ENCODE peak calls at places on chromosome 7, in nine cellular contexts. S, P, T, W, X, Y, F, J and M are unnamed samples.

GRCh38 chr7:132904209-132904608 is 177.7 kb downstream of the CHCHD3 start:
- DNase-seq in S (no peak), P (no peak), T (no peak), W (no peak), X (no peak), Y (no peak), F (peak; percentile 2), J (no peak), M (peak; percentile 13)

GRCh38 chr7:16433568-16434122 is 12.3 kb upstream of the CRPPA start:
- DNase-seq in S (no peak), P (no peak), T (no peak), W (no peak), X (no peak), Y (no peak), F (no peak), J (no peak), M (peak; percentile 37)

GRCh38 chr7:95687759-95688343 is 84.5 kb upstream of the DYNC1I1 start:
- DNase-seq in S (peak; percentile 19), P (peak; percentile 27), T (peak; percentile 13), W (no peak), X (no peak), Y (peak; percentile 71), F (peak; percentile 47), J (no peak), M (peak; percentile 51)

GRCh38 chr7:103113164-103113563 is 35.7 kb downstream of the NAPEPLD start:
- DNase-seq in S (peak; percentile 93), P (no peak), T (no peak), W (peak; percentile 70), X (no peak), Y (no peak), F (peak; percentile 94), J (peak; percentile 94), M (peak; percentile 98)

GRCh38 chr7:55481126-55481525 is 91.2 kb downstream of the VOPP1 start:
- DNase-seq in S (no peak), P (no peak), T (no peak), W (no peak), X (peak; percentile 52), Y (no peak), F (no peak), J (no peak), M (no peak)

GRCh38 chr7:44639701-44640321 is 33.4 kb downstream of the OGDH start:
- DNase-seq in S (peak; percentile 83), P (no peak), T (no peak), W (peak; percentile 84), X (no peak), Y (peak; percentile 23), F (peak; percentile 69), J (peak; percentile 45), M (peak; percentile 86)

GRCh38 chr7:40673285-40673684 is 538.5 kb downstream of the SUGCT start:
- DNase-seq in S (peak; percentile 69), P (peak; percentile 10), T (no peak), W (no peak), X (no peak), Y (no peak), F (peak; percentile 85), J (peak; percentile 62), M (peak; percentile 88)

GRCh38 chr7:76506081-76506440 is 4.3 kb upstream of the UPK3B start:
- DNase-seq in S (no peak), P (no peak), T (no peak), W (no peak), X (no peak), Y (no peak), F (no peak), J (no peak), M (no peak)

GRCh38 chr7:6529643-6530042 is 21.6 kb downstream of the GRID2IP start:
- DNase-seq in S (no peak), P (no peak), T (no peak), W (no peak), X (no peak), Y (no peak), F (no peak), J (no peak), M (no peak)

GRCh38 chr7:36305648-36306047 is 84.0 kb upstream of the ANLN start:
- DNase-seq in S (no peak), P (no peak), T (no peak), W (no peak), X (no peak), Y (no peak), F (no peak), J (no peak), M (no peak)

GRCh38 chr7:140350056-140350455 is 48.3 kb downstream of the SLC37A3 start:
- DNase-seq in S (no peak), P (no peak), T (no peak), W (no peak), X (peak; percentile 21), Y (no peak), F (peak; percentile 9), J (no peak), M (no peak)

GRCh38 chr7:29946428-29947186 is 43.0 kb downstream of the SCRN1 start:
- DNase-seq in S (peak; percentile 28), P (no peak), T (no peak), W (no peak), X (no peak), Y (peak; percentile 44), F (peak; percentile 42), J (no peak), M (peak; percentile 32)

GRCh38 chr7:289756-290553 is at the start of gene FOXL3:
- DNase-seq in S (no peak), P (no peak), T (no peak), W (no peak), X (peak; percentile 80), Y (no peak), F (no peak), J (no peak), M (no peak)

GRCh38 chr7:44195901-44196300 is 4.9 kb upstream of the YKT6 start:
- DNase-seq in S (no peak), P (no peak), T (no peak), W (no peak), X (peak; percentile 20), Y (peak; percentile 42), F (peak; percentile 40), J (no peak), M (peak; percentile 68)

GRCh38 chr7:95772771-95773581 is 622 bp downstream of the DYNC1I1 start:
- DNase-seq in S (peak; percentile 2), P (no peak), T (no peak), W (no peak), X (no peak), Y (peak; percentile 85), F (peak; percentile 32), J (no peak), M (peak; percentile 14)

GRCh38 chr7:39306028-39306570 is 260.1 kb upstream of the YAE1 start:
- DNase-seq in S (peak; percentile 36), P (no peak), T (no peak), W (no peak), X (no peak), Y (no peak), F (peak; percentile 33), J (no peak), M (peak; percentile 92)

GRCh38 chr7:2681954-2682799 is 5.8 kb upstream of the AMZ1 start:
- DNase-seq in S (no peak), P (no peak), T (no peak), W (no peak), X (no peak), Y (no peak), F (no peak), J (no peak), M (no peak)

GRCh38 chr7:155187061-155187785 is 110.5 kb upstream of the INSIG1 start:
- DNase-seq in S (no peak), P (no peak), T (no peak), W (no peak), X (peak; percentile 68), Y (no peak), F (no peak), J (no peak), M (no peak)

GRCh38 chr7:55191161-55191925 is 172.5 kb downstream of the EGFR start:
- DNase-seq in S (no peak), P (no peak), T (no peak), W (no peak), X (peak; percentile 79), Y (no peak), F (no peak), J (no peak), M (no peak)

GRCh38 chr7:111560773-111561658 is 1.3 kb downstream of the IMMP2L start:
- DNase-seq in S (peak; percentile 71), P (no peak), T (peak; percentile 28), W (peak; percentile 31), X (no peak), Y (peak; percentile 71), F (peak; percentile 33), J (no peak), M (peak; percentile 60)

GRCh38 chr7:75623390-75624133 is 115.2 kb downstream of the HIP1 start:
- DNase-seq in S (no peak), P (no peak), T (no peak), W (no peak), X (no peak), Y (no peak), F (peak; percentile 14), J (no peak), M (no peak)

GRCh38 chr7:42869131-42870020 is 42.5 kb downstream of the C7orf25 start:
- DNase-seq in S (peak; percentile 40), P (no peak), T (peak; percentile 18), W (no peak), X (no peak), Y (no peak), F (peak; percentile 40), J (no peak), M (peak; percentile 93)

GRCh38 chr7:80154656-80155325 is 20.2 kb downstream of the GNAI1 start:
- DNase-seq in S (peak; percentile 56), P (no peak), T (no peak), W (no peak), X (no peak), Y (peak; percentile 41), F (peak; percentile 72), J (no peak), M (peak; percentile 46)

GRCh38 chr7:90834771-90835170 is 238.7 kb downstream of the CDK14 start:
- DNase-seq in S (no peak), P (no peak), T (no peak), W (no peak), X (no peak), Y (no peak), F (no peak), J (no peak), M (peak; percentile 12)

GRCh38 chr7:157299613-157300405 is 37.0 kb upstream of the DNAJB6 start:
- DNase-seq in S (no peak), P (no peak), T (peak; percentile 81), W (peak; percentile 35), X (peak; percentile 91), Y (peak; percentile 50), F (no peak), J (no peak), M (peak; percentile 51)